ENCODE peak calls at places on chromosome 18, in eight cellular contexts. U, A, Y, F, M, I, W and L are unnamed samples.

GRCh38 chr18:10190564-10190963 is 263.9 kb upstream of the APCDD1 start:
- DNase-seq in U (no peak), A (peak; percentile 91), Y (peak; percentile 47), F (no peak), M (no peak), I (no peak), W (no peak), L (no peak)

GRCh38 chr18:51068111-51068510 is 38.1 kb downstream of the SMAD4 start:
- DNase-seq in U (no peak), A (peak; percentile 38), Y (peak; percentile 92), F (peak; percentile 39), M (no peak), I (no peak), W (no peak), L (no peak)

GRCh38 chr18:69845588-69846506 is 101.8 kb downstream of the CD226 start:
- DNase-seq in U (no peak), A (peak; percentile 0), Y (no peak), F (no peak), M (no peak), I (no peak), W (no peak), L (no peak)

GRCh38 chr18:297936-298335 is 30.1 kb upstream of the THOC1 start:
- DNase-seq in U (no peak), A (no peak), Y (no peak), F (no peak), M (no peak), I (no peak), W (no peak), L (no peak)

GRCh38 chr18:70368903-70369302 is 80.1 kb downstream of the SOCS6 start:
- DNase-seq in U (no peak), A (no peak), Y (no peak), F (no peak), M (no peak), I (no peak), W (no peak), L (no peak)

GRCh38 chr18:76553715-76554603 is 58.9 kb upstream of the ZNF516 start:
- DNase-seq in U (peak; percentile 21), A (no peak), Y (no peak), F (peak; percentile 71), M (no peak), I (no peak), W (no peak), L (no peak)

GRCh38 chr18:38170845-38171244 is 605.2 kb upstream of the CELF4 start:
- DNase-seq in U (no peak), A (no peak), Y (no peak), F (no peak), M (no peak), I (no peak), W (no peak), L (no peak)

GRCh38 chr18:36811430-36811829 is 17.4 kb downstream of the TPGS2 start:
- DNase-seq in U (no peak), A (no peak), Y (peak; percentile 17), F (no peak), M (no peak), I (no peak), W (no peak), L (no peak)

GRCh38 chr18:63819780-63820179 is 44.6 kb downstream of the SERPINB7 start:
- DNase-seq in U (no peak), A (no peak), Y (peak; percentile 32), F (no peak), M (no peak), I (no peak), W (no peak), L (no peak)

GRCh38 chr18:7572837-7573236 is 5.7 kb downstream of the PTPRM start:
- DNase-seq in U (no peak), A (no peak), Y (peak; percentile 61), F (no peak), M (no peak), I (no peak), W (peak; percentile 49), L (no peak)

GRCh38 chr18:51401912-51402311 is 204.4 kb upstream of the MEX3C start:
- DNase-seq in U (no peak), A (no peak), Y (no peak), F (no peak), M (no peak), I (no peak), W (no peak), L (no peak)

GRCh38 chr18:23943104-23943503 is 71.5 kb upstream of the TTC39C start:
- DNase-seq in U (no peak), A (no peak), Y (no peak), F (no peak), M (no peak), I (no peak), W (no peak), L (no peak)

GRCh38 chr18:58544616-58545337 is 84.1 kb downstream of the ALPK2 start:
- DNase-seq in U (no peak), A (no peak), Y (no peak), F (no peak), M (no peak), I (no peak), W (no peak), L (no peak)

GRCh38 chr18:3262234-3263171 is 570 bp downstream of the MYL12B start:
- DNase-seq in U (no peak), A (no peak), Y (peak; percentile 39), F (no peak), M (no peak), I (no peak), W (no peak), L (peak; percentile 39)

GRCh38 chr18:48656582-48656981 is 117.8 kb downstream of the CTIF start:
- DNase-seq in U (no peak), A (no peak), Y (peak; percentile 61), F (no peak), M (no peak), I (no peak), W (no peak), L (no peak)

GRCh38 chr18:55588001-55588875 is at the start of gene TCF4:
- DNase-seq in U (peak; percentile 42), A (peak; percentile 11), Y (peak; percentile 65), F (no peak), M (peak; percentile 59), I (peak; percentile 69), W (peak; percentile 65), L (no peak)

GRCh38 chr18:24015897-24016631 is 1.5 kb downstream of the TTC39C start:
- DNase-seq in U (no peak), A (no peak), Y (no peak), F (no peak), M (no peak), I (no peak), W (no peak), L (no peak)

GRCh38 chr18:67509711-67510110 is 6.8 kb downstream of the DSEL start:
- DNase-seq in U (no peak), A (no peak), Y (peak; percentile 50), F (no peak), M (no peak), I (no peak), W (no peak), L (no peak)

GRCh38 chr18:46164920-46165319 is 60.7 kb downstream of the HAUS1 start:
- DNase-seq in U (no peak), A (no peak), Y (no peak), F (no peak), M (no peak), I (no peak), W (no peak), L (no peak)

GRCh38 chr18:54284967-54285785 is 15.9 kb downstream of the POLI start:
- DNase-seq in U (no peak), A (peak; percentile 29), Y (peak; percentile 78), F (peak; percentile 36), M (no peak), I (peak; percentile 55), W (no peak), L (peak; percentile 33)

GRCh38 chr18:37019157-37019571 is 190.2 kb downstream of the KIAA1328 start:
- DNase-seq in U (no peak), A (no peak), Y (peak; percentile 29), F (no peak), M (no peak), I (no peak), W (no peak), L (no peak)

GRCh38 chr18:62281684-62282083 is 43.4 kb upstream of the TNFRSF11A start:
- DNase-seq in U (no peak), A (peak; percentile 41), Y (peak; percentile 84), F (peak; percentile 68), M (no peak), I (no peak), W (peak; percentile 37), L (no peak)

GRCh38 chr18:80176334-80177080 is 67.4 kb downstream of the ADNP2 start:
- DNase-seq in U (no peak), A (no peak), Y (no peak), F (no peak), M (no peak), I (no peak), W (peak; percentile 70), L (no peak)

GRCh38 chr18:30889582-30890301 is 152.8 kb downstream of the DSC3 start:
- DNase-seq in U (peak; percentile 6), A (no peak), Y (no peak), F (peak; percentile 9), M (no peak), I (no peak), W (peak; percentile 3), L (no peak)

GRCh38 chr18:58394046-58394445 is 234.8 kb downstream of the ALPK2 start:
- DNase-seq in U (no peak), A (peak; percentile 21), Y (no peak), F (no peak), M (no peak), I (no peak), W (no peak), L (no peak)